ENCODE peak calls at places on chromosomes 3 and 15, in four cellular contexts. C is PC-9, A is tibial artery, E is Peyer's patch. Y is an unnamed sample.

GRCh38 chr3:45409921-45410320 is 21.5 kb downstream of the LARS2 start:
- DNase-seq in C (no peak), A (peak; percentile 25), E (no peak), Y (no peak)

GRCh38 chr3:14319654-14320182 is 82.7 kb upstream of the SLC6A6 start:
- DNase-seq in A (no peak), E (peak; percentile 47), C (peak; percentile 75), Y (peak; percentile 92)

GRCh38 chr3:172513488-172513887 is 9.7 kb downstream of the TNFSF10 start:
- DNase-seq in E (no peak), A (no peak), C (no peak), Y (no peak)

GRCh38 chr3:50264964-50265485 is 3.9 kb upstream of the SEMA3B start:
- DNase-seq in A (no peak), E (no peak), C (peak; percentile 85), Y (no peak)

GRCh38 chr3:61809879-61810278 is 248.5 kb downstream of the PTPRG start:
- DNase-seq in C (no peak), E (peak; percentile 52), A (peak; percentile 51), Y (no peak)

GRCh38 chr3:150149651-150150051 is 179.0 kb upstream of the PFN2 start:
- DNase-seq in E (no peak), C (peak; percentile 87), A (no peak), Y (no peak)

GRCh38 chr3:111538687-111539086 is 3.3 kb upstream of the CD96 start:
- DNase-seq in C (peak; percentile 77), E (no peak), A (no peak), Y (no peak)

GRCh38 chr3:152899306-152899705 is 64.4 kb downstream of the P2RY1 start:
- DNase-seq in C (no peak), A (no peak), E (no peak), Y (no peak)

GRCh38 chr15:89416339-89417183 is 79.8 kb downstream of the RHCG start:
- DNase-seq in E (peak; percentile 76), A (no peak), C (peak; percentile 56), Y (peak; percentile 94)

GRCh38 chr3:141311496-141312358 is 56.6 kb upstream of the ZBTB38 start:
- DNase-seq in E (peak; percentile 98), A (peak; percentile 98), C (peak; percentile 89), Y (peak; percentile 96)

GRCh38 chr3:71589132-71589531 is 5.6 kb upstream of the FOXP1 start:
- DNase-seq in A (no peak), E (no peak), C (no peak), Y (no peak)

GRCh38 chr15:98760112-98760826 is 111.9 kb downstream of the IGF1R start:
- DNase-seq in E (no peak), C (no peak), A (no peak), Y (no peak)

GRCh38 chr15:68885070-68885469 is 45.3 kb upstream of the SPESP1 start:
- DNase-seq in C (peak; percentile 84), E (no peak), A (no peak), Y (peak; percentile 48)

GRCh38 chr3:182389041-182389815 is 404.1 kb upstream of the ATP11B start:
- DNase-seq in C (peak; percentile 97), E (no peak), A (no peak), Y (no peak)

GRCh38 chr15:92451225-92451825 is 57.6 kb downstream of the ST8SIA2 start:
- DNase-seq in C (peak; percentile 43), A (no peak), E (no peak), Y (no peak)

GRCh38 chr15:82228750-82229149 is 33.8 kb downstream of the EFL1 start:
- DNase-seq in A (no peak), E (no peak), C (no peak), Y (no peak)

GRCh38 chr3:100709840-100710235 is 544 bp downstream of the TFG start:
- DNase-seq in E (peak; percentile 64), A (no peak), C (no peak), Y (peak; percentile 92)

GRCh38 chr3:119597548-119598288 is at the start of gene PLA1A:
- DNase-seq in C (no peak), A (no peak), E (no peak), Y (no peak)

GRCh38 chr3:51963951-51964451 is 3.3 kb downstream of the PCBP4 start:
- DNase-seq in C (no peak), A (no peak), E (no peak), Y (peak; percentile 83)

GRCh38 chr15:26615188-26615926 is 157.5 kb downstream of the GABRB3 start:
- DNase-seq in C (no peak), A (no peak), E (no peak), Y (no peak)

GRCh38 chr15:63089260-63090043 is 32.2 kb upstream of the LACTB start:
- DNase-seq in E (no peak), C (no peak), A (no peak), Y (peak; percentile 53)

GRCh38 chr3:184289426-184289938 is 9.6 kb upstream of the PSMD2 start:
- DNase-seq in A (no peak), C (peak; percentile 63), E (peak; percentile 63), Y (peak; percentile 92)

GRCh38 chr15:73740152-73741048 is 12.8 kb downstream of the INSYN1 start:
- DNase-seq in A (no peak), E (no peak), C (no peak), Y (no peak)

GRCh38 chr15:70250208-70251201 is 152.8 kb upstream of the TLE3 start:
- DNase-seq in A (no peak), E (no peak), C (no peak), Y (peak; percentile 26)

GRCh38 chr15:98131924-98132323 is 171.4 kb downstream of the ARRDC4 start:
- DNase-seq in A (no peak), E (no peak), C (no peak), Y (no peak)

GRCh38 chr15:72481015-72481659 is 7.0 kb downstream of the ARIH1 start:
- DNase-seq in A (no peak), C (no peak), E (no peak), Y (no peak)

GRCh38 chr3:15450611-15451467 is 23.4 kb downstream of the EAF1 start:
- DNase-seq in A (no peak), C (no peak), E (no peak), Y (no peak)

GRCh38 chr3:10508619-10509260 is 3.4 kb upstream of the ATP2B2 start:
- DNase-seq in A (no peak), C (no peak), E (no peak), Y (no peak)

GRCh38 chr3:148992635-148993230 is 1.4 kb downstream of the GYG1 start:
- DNase-seq in C (no peak), E (no peak), A (no peak), Y (peak; percentile 22)

GRCh38 chr3:78912217-78912616 is 855.6 kb downstream of the ROBO1 start:
- DNase-seq in C (no peak), A (no peak), E (no peak), Y (no peak)

GRCh38 chr15:89413877-89414276 is 79.3 kb upstream of the POLG start:
- DNase-seq in A (no peak), C (no peak), E (no peak), Y (no peak)

GRCh38 chr3:169526246-169526645 is 137.3 kb downstream of the MECOM start:
- DNase-seq in E (no peak), C (peak; percentile 59), A (no peak), Y (no peak)

GRCh38 chr3:11569156-11569741 is 74.5 kb downstream of the VGLL4 start:
- DNase-seq in A (no peak), E (no peak), C (no peak), Y (peak; percentile 43)

GRCh38 chr3:24067483-24067882 is 122.4 kb downstream of the NR1D2 start:
- DNase-seq in C (no peak), A (no peak), E (no peak), Y (no peak)

GRCh38 chr15:35181538-35181937 is 96.4 kb upstream of the NANOGP8 start:
- DNase-seq in E (no peak), C (no peak), A (no peak), Y (no peak)

GRCh38 chr3:33186524-33187367 is 31.9 kb downstream of the SUSD5 start:
- DNase-seq in E (no peak), C (no peak), A (no peak), Y (no peak)

GRCh38 chr15:87707076-87707475 is 549.5 kb downstream of the NTRK3 start:
- DNase-seq in E (no peak), A (no peak), C (no peak), Y (no peak)

GRCh38 chr3:46987485-46988401 is 8.3 kb downstream of the NBEAL2 start:
- DNase-seq in E (peak; percentile 70), A (peak; percentile 48), C (no peak), Y (peak; percentile 92)
- H3K4me3 ChIP-seq in E (peak overlapping the region; percentile 30), A (no peak overlapping the region), C (no peak overlapping the region), Y (peak overlapping the region; percentile 12)

GRCh38 chr3:122324871-122325323 is at the start of gene CSTA:
- DNase-seq in A (no peak), C (no peak), E (no peak), Y (no peak)
- H3K4me3 ChIP-seq in A (no peak within 1 kb of the TSS), C (no peak within 1 kb of the TSS), E (no peak within 1 kb of the TSS), Y (no peak within 1 kb of the TSS)

GRCh38 chr15:75661041-75661778 is 13.5 kb downstream of the SNX33 start:
- DNase-seq in C (peak; percentile 82), E (peak; percentile 70), A (peak; percentile 93), Y (peak; percentile 90)
- H3K4me3 ChIP-seq in C (peak overlapping the region; percentile 23), E (no peak overlapping the region), A (peak overlapping the region; percentile 27), Y (no peak overlapping the region)

GRCh38 chr3:17195856-17196604 is 311.3 kb downstream of the PLCL2 start:
- DNase-seq in C (no peak), E (no peak), A (no peak), Y (no peak)
- H3K4me3 ChIP-seq in C (no peak overlapping the region), E (no peak overlapping the region), A (no peak overlapping the region), Y (no peak overlapping the region)

DNA sequence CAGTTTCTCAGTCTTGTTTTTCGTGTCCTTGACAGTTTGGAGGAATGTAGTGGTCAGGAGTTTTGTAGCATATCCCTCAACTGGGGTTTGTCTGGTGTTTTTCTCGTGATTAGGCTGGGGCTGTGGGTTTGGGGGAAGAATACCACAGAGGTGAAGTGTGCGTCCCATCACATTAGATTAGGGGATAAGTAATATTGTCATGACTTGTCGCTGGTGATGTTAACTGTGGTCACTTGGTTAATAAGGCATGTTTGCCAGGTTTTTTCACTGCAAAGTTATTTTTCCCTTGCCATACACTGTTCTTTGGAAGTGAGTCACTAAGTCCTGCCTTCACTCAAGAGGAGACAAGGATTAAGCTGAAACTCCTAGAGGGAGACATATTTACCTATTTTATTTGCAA is 39.1 kb downstream of the PAK2 start:
- DNase-seq in C (no peak), E (no peak), A (no peak), Y (no peak)
- H3K4me3 ChIP-seq in C (no peak overlapping the region), E (no peak overlapping the region), A (no peak overlapping the region), Y (no peak overlapping the region)

DNA sequence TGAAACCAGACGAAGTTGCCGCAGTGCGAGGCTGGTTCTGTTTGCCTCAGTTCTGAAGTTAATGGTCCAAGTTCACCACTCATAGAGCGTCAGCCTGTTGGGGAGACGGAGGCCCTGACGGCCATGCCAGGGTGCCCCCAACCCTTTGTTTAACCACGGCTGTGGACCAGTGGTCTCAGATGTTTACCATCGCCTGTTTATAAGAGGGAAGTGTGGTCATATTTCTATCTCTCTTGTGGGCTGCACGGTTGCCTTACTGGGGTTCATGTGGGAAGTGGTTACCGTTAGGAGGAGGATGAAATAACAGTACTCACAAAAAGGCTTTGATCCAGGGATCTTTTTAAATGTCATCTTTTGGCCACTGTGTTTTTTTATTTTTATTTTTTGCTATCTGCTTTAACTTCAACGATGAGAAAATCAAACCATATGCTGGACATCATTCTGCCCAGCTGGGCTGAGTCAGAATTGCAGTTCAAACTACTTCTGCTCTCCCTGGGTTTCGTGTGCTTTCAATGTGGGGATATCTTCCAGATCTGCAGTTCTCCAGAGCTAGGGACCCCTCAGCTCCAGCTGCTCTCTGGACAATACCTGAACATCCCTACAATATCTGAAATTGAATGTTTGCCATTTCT is 17.8 kb downstream of the SMAD3 start:
- DNase-seq in E (no peak), C (no peak), A (no peak), Y (no peak)
- H3K4me3 ChIP-seq in E (no peak overlapping the region), C (no peak overlapping the region), A (no peak overlapping the region), Y (no peak overlapping the region)